ENCODE peak calls at places on chromosomes 6 and 20, in nine cellular contexts. A is T follicular helper cell; W is NCI-H146; S is stimulated activated CD4-positive, alpha-beta T cell treated with anti-CD3 and anti-CD28 coated beads, Interleukin-2, amount 100 ng/mL, for 48 hours; R is activated gamma-delta T cell treated with Interleukin-2 at 50 U/mL for 16 hours; Y is ELF-1; L is HTR-8/SVneo; U is pons; C is NCI-H69. D is an unnamed sample.

GRCh38 chr6:151101116-151101810 is 138.5 kb upstream of the AKAP12 start:
- DNase-seq in A (no peak), W (no peak), S (no peak), R (no peak), Y (no peak), L (no peak), U (no peak), C (no peak), D (no peak)

GRCh38 chr20:57198359-57199072 is 67.9 kb downstream of the BMP7 start:
- DNase-seq in A (no peak), W (no peak), S (no peak), R (no peak), Y (peak), L (no peak), U (no peak), C (peak), D (no peak)

GRCh38 chr6:119171864-119172588 is 93.6 kb upstream of the FAM184A start:
- DNase-seq in A (no peak), W (no peak), S (no peak), R (no peak), Y (no peak), L (no peak), U (no peak), C (no peak), D (no peak)

GRCh38 chr6:130906736-130907381 is 79.7 kb downstream of the SMLR1 start:
- DNase-seq in A (no peak), W (no peak), S (no peak), R (no peak), Y (no peak), L (no peak), U (no peak), C (no peak), D (no peak)

GRCh38 chr6:33702345-33702977 is 9.0 kb downstream of the UQCC2 start:
- DNase-seq in A (no peak), W (no peak), S (no peak), R (no peak), Y (no peak), L (peak), U (peak), C (peak), D (peak)

GRCh38 chr6:87645080-87645479 is 55.1 kb downstream of the ORC3 start:
- DNase-seq in A (no peak), W (no peak), S (no peak), R (no peak), Y (no peak), L (no peak), U (no peak), C (no peak), D (no peak)

GRCh38 chr6:135922746-135923145 is 71.2 kb downstream of the PDE7B start:
- DNase-seq in A (no peak), W (no peak), S (no peak), R (no peak), Y (no peak), L (no peak), U (no peak), C (no peak), D (no peak)

GRCh38 chr6:22917344-22917743 is 348.0 kb downstream of the HDGFL1 start:
- DNase-seq in A (no peak), W (no peak), S (no peak), R (no peak), Y (no peak), L (no peak), U (no peak), C (no peak), D (no peak)

GRCh38 chr6:129608886-129609540 is 101.0 kb downstream of the ARHGAP18 start:
- DNase-seq in A (no peak), W (no peak), S (no peak), R (no peak), Y (no peak), L (no peak), U (no peak), C (peak), D (no peak)

GRCh38 chr6:12717356-12717755 is 789 bp downstream of the PHACTR1 start:
- DNase-seq in A (no peak), W (peak), S (no peak), R (no peak), Y (no peak), L (no peak), U (no peak), C (peak), D (peak)

GRCh38 chr6:169640347-169640972 is 61.4 kb downstream of the WDR27 start:
- DNase-seq in A (no peak), W (no peak), S (no peak), R (no peak), Y (no peak), L (no peak), U (no peak), C (no peak), D (no peak)

GRCh38 chr6:42963855-42964605 is 3.5 kb downstream of the GNMT start:
- DNase-seq in A (no peak), W (no peak), S (peak), R (no peak), Y (peak), L (peak), U (no peak), C (peak), D (no peak)

GRCh38 chr6:169583867-169584541 is 117.8 kb downstream of the WDR27 start:
- DNase-seq in A (no peak), W (no peak), S (no peak), R (no peak), Y (no peak), L (no peak), U (no peak), C (no peak), D (no peak)

GRCh38 chr20:23541330-23541729 is 27.0 kb downstream of the CST9L start:
- DNase-seq in A (no peak), W (no peak), S (no peak), R (no peak), Y (no peak), L (no peak), U (peak), C (peak), D (no peak)

GRCh38 chr6:158060447-158061360 is 79.0 kb downstream of the SYNJ2 start:
- DNase-seq in A (no peak), W (peak), S (no peak), R (no peak), Y (peak), L (peak), U (peak), C (peak), D (peak)

GRCh38 chr20:40658509-40658908 is 30.5 kb downstream of the MAFB start:
- DNase-seq in A (no peak), W (no peak), S (no peak), R (no peak), Y (no peak), L (no peak), U (no peak), C (no peak), D (no peak)

GRCh38 chr6:75761489-75761888 is 12.4 kb downstream of the MYO6 start:
- DNase-seq in A (no peak), W (no peak), S (no peak), R (no peak), Y (no peak), L (no peak), U (no peak), C (peak), D (no peak)

GRCh38 chr6:133288662-133289061 is 47.5 kb downstream of the EYA4 start:
- DNase-seq in A (no peak), W (no peak), S (no peak), R (no peak), Y (no peak), L (no peak), U (no peak), C (no peak), D (no peak)

GRCh38 chr6:138278326-138278725 is 60.0 kb upstream of the PBOV1 start:
- DNase-seq in A (no peak), W (peak), S (no peak), R (no peak), Y (peak), L (peak), U (peak), C (peak), D (peak)

GRCh38 chr6:168979254-168979653 is 274.4 kb downstream of the THBS2 start:
- DNase-seq in A (no peak), W (no peak), S (no peak), R (no peak), Y (peak), L (no peak), U (no peak), C (no peak), D (no peak)

GRCh38 chr20:33419140-33419974 is 18.0 kb upstream of the CDK5RAP1 start:
- DNase-seq in A (no peak), W (no peak), S (no peak), R (no peak), Y (no peak), L (no peak), U (no peak), C (no peak), D (no peak)

GRCh38 chr6:78713564-78713963 is 153.8 kb upstream of the IRAK1BP1 start:
- DNase-seq in A (no peak), W (no peak), S (no peak), R (no peak), Y (no peak), L (no peak), U (no peak), C (no peak), D (no peak)

GRCh38 chr20:45775411-45775810 is 16.3 kb downstream of the WFDC3 start:
- DNase-seq in A (no peak), W (no peak), S (no peak), R (no peak), Y (no peak), L (no peak), U (no peak), C (no peak), D (no peak)

GRCh38 chr20:60955687-60956086 is 296.4 kb upstream of the CDH4 start:
- DNase-seq in A (no peak), W (no peak), S (no peak), R (no peak), Y (no peak), L (no peak), U (no peak), C (no peak), D (no peak)